ENCODE peak calls at places on chromosomes 13 and 19, in nine cellular contexts. One of them, this sample, is unnamed.

GRCh38 chr19:45768644-45769053 is 403 bp downstream of the SIX5 start:
- DNase-seq in AG10803: peak; percentile 63
- DNase-seq in stimulated activated CD4-positive, alpha-beta T cell treated with anti-CD3 and anti-CD28 coated beads, Interleukin-4, amount 100 ng/mL, for 48 hours: peak; percentile 35
- DNase-seq in effector memory CD4-positive, alpha-beta T cell: peak; percentile 27
- DNase-seq in GM04504: no peak
- DNase-seq in A549: peak; percentile 79
- DNase-seq in EL: peak; percentile 55
- DNase-seq in NCI-H1105: no peak
- DNase-seq in foreskin fibroblast: peak; percentile 71
- DNase-seq in this sample: no peak

GRCh38 chr13:102326381-102327118 is 75.3 kb downstream of the FGF14 start:
- DNase-seq in AG10803: no peak
- DNase-seq in stimulated activated CD4-positive, alpha-beta T cell treated with anti-CD3 and anti-CD28 coated beads, Interleukin-4, amount 100 ng/mL, for 48 hours: no peak
- DNase-seq in effector memory CD4-positive, alpha-beta T cell: no peak
- DNase-seq in GM04504: no peak
- DNase-seq in A549: no peak
- DNase-seq in EL: no peak
- DNase-seq in NCI-H1105: no peak
- DNase-seq in foreskin fibroblast: no peak
- DNase-seq in this sample: no peak

GRCh38 chr13:77176350-77176749 is 149.4 kb upstream of the FBXL3 start:
- DNase-seq in AG10803: peak; percentile 13
- DNase-seq in stimulated activated CD4-positive, alpha-beta T cell treated with anti-CD3 and anti-CD28 coated beads, Interleukin-4, amount 100 ng/mL, for 48 hours: no peak
- DNase-seq in effector memory CD4-positive, alpha-beta T cell: no peak
- DNase-seq in GM04504: no peak
- DNase-seq in A549: no peak
- DNase-seq in EL: peak; percentile 57
- DNase-seq in NCI-H1105: no peak
- DNase-seq in foreskin fibroblast: peak; percentile 18
- DNase-seq in this sample: no peak

GRCh38 chr19:35856546-35857149 is at the start of gene KIRREL2:
- DNase-seq in AG10803: no peak
- DNase-seq in stimulated activated CD4-positive, alpha-beta T cell treated with anti-CD3 and anti-CD28 coated beads, Interleukin-4, amount 100 ng/mL, for 48 hours: no peak
- DNase-seq in effector memory CD4-positive, alpha-beta T cell: no peak
- DNase-seq in GM04504: no peak
- DNase-seq in A549: no peak
- DNase-seq in EL: no peak
- DNase-seq in NCI-H1105: peak; percentile 32
- DNase-seq in foreskin fibroblast: peak; percentile 15
- DNase-seq in this sample: no peak

GRCh38 chr19:55494172-55494761 is 6.0 kb downstream of the SSC5D start:
- DNase-seq in AG10803: peak; percentile 51
- DNase-seq in stimulated activated CD4-positive, alpha-beta T cell treated with anti-CD3 and anti-CD28 coated beads, Interleukin-4, amount 100 ng/mL, for 48 hours: no peak
- DNase-seq in effector memory CD4-positive, alpha-beta T cell: no peak
- DNase-seq in GM04504: no peak
- DNase-seq in A549: no peak
- DNase-seq in EL: peak; percentile 84
- DNase-seq in NCI-H1105: no peak
- DNase-seq in foreskin fibroblast: peak; percentile 87
- DNase-seq in this sample: no peak

GRCh38 chr19:35013047-35013819 is 13.1 kb downstream of the GRAMD1A start:
- DNase-seq in AG10803: peak; percentile 38
- DNase-seq in stimulated activated CD4-positive, alpha-beta T cell treated with anti-CD3 and anti-CD28 coated beads, Interleukin-4, amount 100 ng/mL, for 48 hours: peak; percentile 82
- DNase-seq in effector memory CD4-positive, alpha-beta T cell: peak; percentile 73
- DNase-seq in GM04504: no peak
- DNase-seq in A549: peak; percentile 82
- DNase-seq in EL: peak; percentile 44
- DNase-seq in NCI-H1105: peak; percentile 14
- DNase-seq in foreskin fibroblast: peak; percentile 73
- DNase-seq in this sample: peak; percentile 98

GRCh38 chr19:4575978-4576933 is 16.8 kb upstream of the SEMA6B start:
- DNase-seq in AG10803: peak; percentile 42
- DNase-seq in stimulated activated CD4-positive, alpha-beta T cell treated with anti-CD3 and anti-CD28 coated beads, Interleukin-4, amount 100 ng/mL, for 48 hours: peak; percentile 75
- DNase-seq in effector memory CD4-positive, alpha-beta T cell: peak; percentile 59
- DNase-seq in GM04504: no peak
- DNase-seq in A549: peak; percentile 72
- DNase-seq in EL: peak; percentile 60
- DNase-seq in NCI-H1105: no peak
- DNase-seq in foreskin fibroblast: peak; percentile 66
- DNase-seq in this sample: peak; percentile 77

GRCh38 chr19:6119031-6119430 is 8.7 kb upstream of the RFX2 start:
- DNase-seq in AG10803: no peak
- DNase-seq in stimulated activated CD4-positive, alpha-beta T cell treated with anti-CD3 and anti-CD28 coated beads, Interleukin-4, amount 100 ng/mL, for 48 hours: no peak
- DNase-seq in effector memory CD4-positive, alpha-beta T cell: no peak
- DNase-seq in GM04504: no peak
- DNase-seq in A549: no peak
- DNase-seq in EL: no peak
- DNase-seq in NCI-H1105: no peak
- DNase-seq in foreskin fibroblast: no peak
- DNase-seq in this sample: no peak

GRCh38 chr19:15304140-15304705 is 28.1 kb downstream of the BRD4 start:
- DNase-seq in AG10803: peak; percentile 47
- DNase-seq in stimulated activated CD4-positive, alpha-beta T cell treated with anti-CD3 and anti-CD28 coated beads, Interleukin-4, amount 100 ng/mL, for 48 hours: no peak
- DNase-seq in effector memory CD4-positive, alpha-beta T cell: no peak
- DNase-seq in GM04504: no peak
- DNase-seq in A549: peak; percentile 56
- DNase-seq in EL: peak; percentile 36
- DNase-seq in NCI-H1105: no peak
- DNase-seq in foreskin fibroblast: peak; percentile 63
- DNase-seq in this sample: no peak

GRCh38 chr13:22198001-22198400 is 527.1 kb downstream of the FGF9 start:
- DNase-seq in AG10803: no peak
- DNase-seq in stimulated activated CD4-positive, alpha-beta T cell treated with anti-CD3 and anti-CD28 coated beads, Interleukin-4, amount 100 ng/mL, for 48 hours: no peak
- DNase-seq in effector memory CD4-positive, alpha-beta T cell: no peak
- DNase-seq in GM04504: no peak
- DNase-seq in A549: no peak
- DNase-seq in EL: no peak
- DNase-seq in NCI-H1105: no peak
- DNase-seq in foreskin fibroblast: no peak
- DNase-seq in this sample: no peak

GRCh38 chr19:34482380-34483250 is 1.1 kb downstream of the WTIP start:
- DNase-seq in AG10803: peak; percentile 40
- DNase-seq in stimulated activated CD4-positive, alpha-beta T cell treated with anti-CD3 and anti-CD28 coated beads, Interleukin-4, amount 100 ng/mL, for 48 hours: no peak
- DNase-seq in effector memory CD4-positive, alpha-beta T cell: no peak
- DNase-seq in GM04504: no peak
- DNase-seq in A549: peak; percentile 64
- DNase-seq in EL: peak; percentile 46
- DNase-seq in NCI-H1105: no peak
- DNase-seq in foreskin fibroblast: peak; percentile 71
- DNase-seq in this sample: peak; percentile 57

GRCh38 chr19:14139944-14140343 is 3.6 kb upstream of the ASF1B start:
- DNase-seq in AG10803: no peak
- DNase-seq in stimulated activated CD4-positive, alpha-beta T cell treated with anti-CD3 and anti-CD28 coated beads, Interleukin-4, amount 100 ng/mL, for 48 hours: no peak
- DNase-seq in effector memory CD4-positive, alpha-beta T cell: no peak
- DNase-seq in GM04504: no peak
- DNase-seq in A549: no peak
- DNase-seq in EL: peak; percentile 74
- DNase-seq in NCI-H1105: no peak
- DNase-seq in foreskin fibroblast: peak; percentile 77
- DNase-seq in this sample: no peak

GRCh38 chr13:51923983-51924539 is 62.3 kb downstream of the CCDC70 start:
- DNase-seq in AG10803: no peak
- DNase-seq in stimulated activated CD4-positive, alpha-beta T cell treated with anti-CD3 and anti-CD28 coated beads, Interleukin-4, amount 100 ng/mL, for 48 hours: no peak
- DNase-seq in effector memory CD4-positive, alpha-beta T cell: no peak
- DNase-seq in GM04504: no peak
- DNase-seq in A549: peak; percentile 9
- DNase-seq in EL: no peak
- DNase-seq in NCI-H1105: no peak
- DNase-seq in foreskin fibroblast: no peak
- DNase-seq in this sample: peak; percentile 52

GRCh38 chr13:100403675-100404074 is 184.9 kb downstream of the GGACT start:
- DNase-seq in AG10803: no peak
- DNase-seq in stimulated activated CD4-positive, alpha-beta T cell treated with anti-CD3 and anti-CD28 coated beads, Interleukin-4, amount 100 ng/mL, for 48 hours: no peak
- DNase-seq in effector memory CD4-positive, alpha-beta T cell: no peak
- DNase-seq in GM04504: no peak
- DNase-seq in A549: no peak
- DNase-seq in EL: no peak
- DNase-seq in NCI-H1105: no peak
- DNase-seq in foreskin fibroblast: no peak
- DNase-seq in this sample: no peak

GRCh38 chr19:33428627-33429013 is 55.1 kb downstream of the CEBPG start:
- DNase-seq in AG10803: no peak
- DNase-seq in stimulated activated CD4-positive, alpha-beta T cell treated with anti-CD3 and anti-CD28 coated beads, Interleukin-4, amount 100 ng/mL, for 48 hours: no peak
- DNase-seq in effector memory CD4-positive, alpha-beta T cell: no peak
- DNase-seq in GM04504: no peak
- DNase-seq in A549: no peak
- DNase-seq in EL: no peak
- DNase-seq in NCI-H1105: no peak
- DNase-seq in foreskin fibroblast: no peak
- DNase-seq in this sample: no peak

GRCh38 chr19:13640611-13641010 is 123.7 kb upstream of the MRI1 start:
- DNase-seq in AG10803: no peak
- DNase-seq in stimulated activated CD4-positive, alpha-beta T cell treated with anti-CD3 and anti-CD28 coated beads, Interleukin-4, amount 100 ng/mL, for 48 hours: no peak
- DNase-seq in effector memory CD4-positive, alpha-beta T cell: no peak
- DNase-seq in GM04504: no peak
- DNase-seq in A549: no peak
- DNase-seq in EL: no peak
- DNase-seq in NCI-H1105: no peak
- DNase-seq in foreskin fibroblast: no peak
- DNase-seq in this sample: no peak

This sample was measured in HuH-7.